ENCODE peak calls at places on chromosomes 4 and X, in six cellular contexts. I, R, N, K, B and W are unnamed samples.

GRCh38 chr4:185138161-185138560 is 4.9 kb upstream of the SLC25A4 start:
- DNase-seq in I (no peak), R (no peak), N (no peak), K (no peak), B (no peak), W (no peak)

GRCh38 chr4:91502365-91502764 is 801.4 kb upstream of the GRID2 start:
- DNase-seq in I (no peak), R (no peak), N (no peak), K (peak), B (no peak), W (no peak)

GRCh38 chr4:87055340-87055739 is 120.5 kb downstream of the AFF1 start:
- DNase-seq in I (no peak), R (no peak), N (no peak), K (no peak), B (no peak), W (no peak)

GRCh38 chr4:75683482-75684155 is 10.4 kb upstream of the G3BP2 start:
- DNase-seq in I (no peak), R (no peak), N (no peak), K (no peak), B (no peak), W (no peak)

GRCh38 chrX:107117993-107118321 is 665 bp downstream of the RBM41 start:
- DNase-seq in I (peak), R (no peak), N (no peak), K (no peak), B (no peak), W (peak)

GRCh38 chrX:109347618-109348017 is 134.3 kb downstream of the GUCY2F start:
- DNase-seq in I (no peak), R (no peak), N (no peak), K (no peak), B (no peak), W (no peak)

GRCh38 chr4:123055943-123056342 is 133.5 kb upstream of the NUDT6 start:
- DNase-seq in I (no peak), R (no peak), N (no peak), K (no peak), B (no peak), W (no peak)

GRCh38 chr4:82491251-82491960 is 61.0 kb downstream of the ENOPH1 start:
- DNase-seq in I (no peak), R (no peak), N (no peak), K (no peak), B (no peak), W (no peak)

GRCh38 chrX:130139474-130140201 is 26.0 kb downstream of the AIFM1 start:
- DNase-seq in I (peak), R (no peak), N (no peak), K (no peak), B (no peak), W (no peak)

GRCh38 chrX:147763131-147763530 is 148.6 kb upstream of the FMR1 start:
- DNase-seq in I (no peak), R (no peak), N (no peak), K (no peak), B (no peak), W (no peak)

GRCh38 chr4:74223801-74224200 is 65.9 kb downstream of the MTHFD2L start:
- DNase-seq in I (no peak), R (peak), N (no peak), K (no peak), B (no peak), W (no peak)

GRCh38 chrX:56563231-56564116 is at the start of gene UBQLN2:
- DNase-seq in I (peak), R (peak), N (peak), K (peak), B (no peak), W (peak)

GRCh38 chr4:139083533-139084424 is 68.2 kb downstream of the NOCT start:
- DNase-seq in I (peak), R (peak), N (peak), K (peak), B (peak), W (peak)

GRCh38 chrX:83934220-83934619 is 73.3 kb downstream of the CYLC1 start:
- DNase-seq in I (no peak), R (no peak), N (no peak), K (no peak), B (no peak), W (no peak)

GRCh38 chrX:39805022-39805421 is 292.7 kb downstream of the BCOR start:
- DNase-seq in I (no peak), R (no peak), N (no peak), K (no peak), B (no peak), W (no peak)

GRCh38 chr4:20278195-20278594 is 26.5 kb downstream of the SLIT2 start:
- DNase-seq in I (no peak), R (no peak), N (no peak), K (no peak), B (no peak), W (no peak)

GRCh38 chrX:135463937-135464336 is 42.2 kb downstream of the SMIM10L2A start:
- DNase-seq in I (peak), R (no peak), N (no peak), K (peak), B (no peak), W (no peak)

GRCh38 chrX:28946846-28947245 is 359.6 kb downstream of the IL1RAPL1 start:
- DNase-seq in I (no peak), R (no peak), N (no peak), K (no peak), B (no peak), W (no peak)

GRCh38 chr4:174928174-174928573 is 10.0 kb downstream of the ADAM29 start:
- DNase-seq in I (no peak), R (no peak), N (no peak), K (no peak), B (peak), W (no peak)

GRCh38 chrX:78123190-78123589 is 16.3 kb downstream of the TAF9B start:
- DNase-seq in I (no peak), R (no peak), N (no peak), K (no peak), B (no peak), W (no peak)

GRCh38 chrX:78024349-78025108 is 55.1 kb upstream of the PGAM4 start:
- DNase-seq in I (peak), R (peak), N (peak), K (peak), B (no peak), W (peak)

GRCh38 chr4:120857312-120857711 is 65.2 kb downstream of the PRDM5 start:
- DNase-seq in I (no peak), R (no peak), N (no peak), K (no peak), B (no peak), W (no peak)

GRCh38 chr4:52833941-52834525 is 28.1 kb upstream of the RASL11B start:
- DNase-seq in I (no peak), R (no peak), N (no peak), K (no peak), B (no peak), W (no peak)

GRCh38 chr4:2186133-2186864 is 55.6 kb downstream of the HAUS3 start:
- DNase-seq in I (peak), R (no peak), N (peak), K (peak), B (no peak), W (no peak)

GRCh38 chrX:120251471-120252011 is 929 bp downstream of the ZBTB33 start:
- DNase-seq in I (peak), R (peak), N (no peak), K (peak), B (no peak), W (peak)

GRCh38 chr4:16684083-16684482 is 214.4 kb downstream of the LDB2 start:
- DNase-seq in I (no peak), R (no peak), N (no peak), K (no peak), B (no peak), W (no peak)

GRCh38 chrX:20046864-20047263 is 56.0 kb upstream of the BCLAF3 start:
- DNase-seq in I (no peak), R (no peak), N (no peak), K (no peak), B (no peak), W (no peak)

GRCh38 chr4:185204238-185204910 is 574 bp upstream of the CFAP97 start:
- DNase-seq in I (peak), R (no peak), N (no peak), K (no peak), B (no peak), W (no peak)

GRCh38 chr4:71614626-71615025 is 169.3 kb downstream of the GC start:
- DNase-seq in I (no peak), R (no peak), N (no peak), K (no peak), B (no peak), W (no peak)

GRCh38 chrX:13711141-13711540 is 22.2 kb downstream of the RAB9A start:
- DNase-seq in I (no peak), R (no peak), N (no peak), K (no peak), B (no peak), W (no peak)

GRCh38 chrX:105460366-105460765 is 239.9 kb upstream of the TEX13A start:
- DNase-seq in I (no peak), R (no peak), N (no peak), K (no peak), B (no peak), W (no peak)

GRCh38 chr4:102405706-102406510 is 60.6 kb upstream of the SLC39A8 start:
- DNase-seq in I (no peak), R (no peak), N (no peak), K (no peak), B (no peak), W (no peak)

GRCh38 chr4:77194366-77194765 is 37.4 kb downstream of the CCNG2 start:
- DNase-seq in I (no peak), R (no peak), N (no peak), K (no peak), B (no peak), W (no peak)

GRCh38 chr4:139509727-139510410 is 46.1 kb downstream of the SETD7 start:
- DNase-seq in I (peak), R (no peak), N (no peak), K (peak), B (no peak), W (no peak)

GRCh38 chrX:39174761-39175417 is 373.6 kb downstream of the MID1IP1 start:
- DNase-seq in I (no peak), R (no peak), N (no peak), K (no peak), B (no peak), W (no peak)

GRCh38 chr4:58600290-58600689 is 1490.1 kb upstream of the IGFBP7 start:
- DNase-seq in I (no peak), R (no peak), N (no peak), K (no peak), B (no peak), W (no peak)

GRCh38 chr4:187149229-187149628 is 425.6 kb upstream of the FAT1 start:
- DNase-seq in I (no peak), R (no peak), N (no peak), K (no peak), B (no peak), W (no peak)

GRCh38 chr4:15234101-15234500 is 193.7 kb upstream of the C1QTNF7 start:
- DNase-seq in I (no peak), R (no peak), N (no peak), K (no peak), B (no peak), W (no peak)

DNA sequence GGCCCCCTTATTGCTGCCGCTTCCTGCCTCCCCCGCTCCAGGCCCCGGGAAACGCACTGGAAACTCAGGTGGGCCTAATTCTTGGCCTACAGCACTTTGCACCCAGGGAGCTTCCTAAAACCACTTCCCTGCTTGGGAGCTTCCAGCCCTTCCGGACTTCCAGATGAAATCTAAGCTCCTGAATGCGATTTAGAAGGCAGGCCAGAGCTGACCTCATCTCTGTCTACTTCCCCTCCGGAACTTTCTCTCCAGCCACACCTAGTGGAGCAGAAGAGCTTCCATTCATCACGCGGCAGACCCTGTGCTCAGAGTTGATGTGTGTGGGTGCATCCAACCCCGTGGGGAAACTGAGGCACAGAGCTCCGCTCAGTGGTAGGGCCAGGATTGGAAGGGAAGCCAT is 84.2 kb downstream of the SORCS2 start:
- DNase-seq in I (no peak), R (no peak), N (no peak), K (no peak), B (no peak), W (no peak)
- TF ChIP-seq GABPA in I (no peak), R (no peak), N (no peak), K (no peak), B (no peak), W (no peak)

GRCh38 chrX:50114113-50114512 is 86.7 kb downstream of the AKAP4 start:
- DNase-seq in I (no peak), R (no peak), N (peak), K (peak), B (no peak), W (no peak)
- TF ChIP-seq GABPA in I (no peak), R (no peak), N (no peak), K (no peak), B (no peak), W (no peak)

DNA sequence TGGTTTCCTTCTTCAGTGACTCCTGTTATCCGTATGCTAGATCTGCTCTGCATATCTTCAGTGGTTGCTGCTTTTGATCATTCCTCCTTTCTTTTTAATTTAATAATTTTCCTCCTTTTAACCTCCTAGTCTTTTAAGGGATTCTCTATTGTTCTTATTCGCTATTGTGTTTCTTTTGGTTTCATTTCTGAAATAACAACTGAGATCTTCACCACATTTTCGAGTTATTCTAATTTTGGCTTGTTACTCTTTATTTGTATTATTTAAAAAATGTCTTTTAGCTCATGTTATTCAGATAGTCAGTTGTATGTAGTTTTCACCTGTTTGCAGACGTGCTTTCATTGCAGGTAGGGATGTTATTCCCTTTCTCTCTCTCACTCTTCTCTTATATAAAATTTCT is 24.9 kb downstream of the IGFBP7 start:
- DNase-seq in I (no peak), R (no peak), N (no peak), K (no peak), B (no peak), W (no peak)
- TF ChIP-seq GABPA in I (no peak), R (no peak), N (no peak), K (no peak), B (no peak), W (no peak)

GRCh38 chr4:4480205-4480604 is 61.6 kb downstream of the STX18 start:
- DNase-seq in I (no peak), R (no peak), N (no peak), K (no peak), B (no peak), W (no peak)
- TF ChIP-seq GABPA in I (no peak), R (no peak), N (no peak), K (no peak), B (no peak), W (no peak)

GRCh38 chr4:7992846-7993245 is 53.2 kb upstream of the AFAP1 start:
- DNase-seq in I (no peak), R (no peak), N (no peak), K (no peak), B (no peak), W (no peak)
- TF ChIP-seq GABPA in I (no peak), R (no peak), N (no peak), K (no peak), B (no peak), W (no peak)

GRCh38 chr4:848307-848691 is 22.4 kb upstream of the CPLX1 start:
- DNase-seq in I (no peak), R (no peak), N (no peak), K (no peak), B (no peak), W (peak)

GRCh38 chr4:845233-845835 is 19.4 kb upstream of the CPLX1 start:
- DNase-seq in I (no peak), R (no peak), N (no peak), K (no peak), B (no peak), W (no peak)

GRCh38 chr4:844752-845232 is 18.9 kb upstream of the CPLX1 start:
- DNase-seq in I (no peak), R (no peak), N (no peak), K (no peak), B (no peak), W (no peak)

GRCh38 chr4:848803-849477 is 23.0 kb upstream of the CPLX1 start:
- DNase-seq in I (no peak), R (no peak), N (no peak), K (no peak), B (no peak), W (peak)

DNA sequence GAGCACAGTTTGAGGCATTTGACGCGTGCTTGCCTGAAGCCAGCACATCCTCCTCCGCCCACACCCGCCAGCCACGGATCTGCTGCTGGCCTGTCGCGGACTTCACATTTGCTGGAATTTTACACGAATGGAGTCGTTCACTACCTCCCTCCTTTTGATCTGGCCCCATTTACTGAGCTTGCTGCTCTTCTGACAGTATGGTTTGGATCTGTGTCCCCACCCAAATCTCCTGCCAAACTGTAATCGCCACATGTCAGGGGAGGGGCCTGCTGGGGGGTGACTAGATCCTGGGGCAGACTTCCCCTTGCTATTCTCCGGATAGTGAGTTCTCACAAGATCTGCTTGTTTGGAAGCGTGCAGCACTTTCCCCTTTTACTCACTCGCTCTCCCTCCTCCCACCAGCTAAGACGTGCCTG is 19.9 kb upstream of the CPLX1 start:
- DNase-seq in I (no peak), R (no peak), N (no peak), K (no peak), B (no peak), W (no peak)
- TF ChIP-seq GABPA in I (no peak), R (no peak), N (no peak), K (no peak), B (no peak), W (no peak)

DNA sequence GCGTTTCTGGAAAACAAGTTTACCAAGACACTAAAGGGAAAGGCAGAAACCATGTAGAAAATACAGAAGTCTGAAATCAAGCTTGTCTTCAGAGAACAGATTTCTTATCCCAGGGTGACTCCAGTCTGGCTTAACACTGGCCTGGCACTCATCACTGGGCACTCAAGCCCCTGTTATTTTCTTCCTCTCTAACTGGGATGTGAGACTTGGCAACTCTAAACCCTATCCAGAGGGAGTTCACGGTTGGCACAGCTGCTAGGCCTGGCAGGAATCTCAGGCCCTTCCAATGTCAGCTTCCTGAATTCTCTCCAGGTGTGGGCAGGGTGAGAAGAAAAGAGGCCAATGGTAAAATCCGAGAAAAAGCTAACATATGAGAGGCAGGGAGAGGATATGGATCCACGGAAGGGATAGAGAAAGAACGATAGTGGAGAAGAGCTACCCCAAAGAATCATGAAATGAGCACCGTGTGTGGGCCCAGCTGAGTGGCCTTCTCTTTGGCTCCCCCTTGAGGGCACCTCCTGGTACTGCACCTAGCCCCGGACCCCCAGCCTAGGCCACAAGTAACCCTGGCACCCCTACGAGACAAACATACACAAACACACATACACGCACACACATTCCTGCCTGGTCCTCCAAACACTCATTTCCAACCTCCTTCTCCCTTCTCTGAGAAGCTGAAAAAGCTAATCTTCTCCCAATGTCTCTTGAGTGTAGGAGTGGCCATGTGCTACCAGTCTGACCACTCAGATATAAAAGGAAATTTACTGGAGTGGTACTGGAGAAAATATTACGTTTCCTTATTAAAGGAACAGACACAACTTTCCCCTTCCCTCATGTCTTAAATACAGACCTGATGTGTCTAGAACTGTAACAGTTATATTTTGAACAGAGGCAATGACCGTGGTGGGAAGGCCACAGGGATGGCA is 16.6 kb upstream of the PTCHD1 start:
- DNase-seq in I (peak), R (no peak), N (peak), K (no peak), B (no peak), W (peak)
- TF ChIP-seq GABPA in I (no peak), R (no peak), N (no peak), K (no peak), B (no peak), W (no peak)

GRCh38 chr4:95507147-95507546 is 41.6 kb downstream of the UNC5C start:
- DNase-seq in I (no peak), R (no peak), N (no peak), K (no peak), B (no peak), W (no peak)

GRCh38 chr4:95506264-95506663 is 42.5 kb downstream of the UNC5C start:
- DNase-seq in I (no peak), R (no peak), N (no peak), K (no peak), B (no peak), W (no peak)

GRCh38 chr4:95504488-95504887 is 44.3 kb downstream of the UNC5C start:
- DNase-seq in I (no peak), R (no peak), N (no peak), K (no peak), B (no peak), W (no peak)

GRCh38 chr4:95505801-95506200 is 43.0 kb downstream of the UNC5C start:
- DNase-seq in I (no peak), R (no peak), N (no peak), K (no peak), B (no peak), W (no peak)

DNA sequence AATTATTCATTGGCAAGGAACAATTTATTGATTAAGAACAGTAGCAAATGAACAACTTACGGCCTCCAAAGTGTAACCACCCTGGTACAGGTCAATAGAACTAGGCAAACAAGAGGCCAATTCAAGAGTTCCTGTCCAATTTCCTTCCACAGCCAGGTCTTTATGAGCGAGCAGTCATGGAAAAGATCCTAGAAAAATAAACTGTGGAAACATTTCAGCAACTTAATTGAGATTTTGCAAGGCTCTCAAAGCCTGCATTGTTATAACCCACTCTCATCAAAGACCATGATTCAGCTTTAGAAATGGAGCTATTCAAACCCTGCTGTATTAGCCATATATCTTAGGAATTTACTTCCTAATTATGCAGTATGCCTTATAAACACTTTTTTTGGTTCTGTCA is 43.6 kb downstream of the UNC5C start:
- DNase-seq in I (no peak), R (no peak), N (no peak), K (no peak), B (no peak), W (no peak)
- TF ChIP-seq GABPA in I (no peak), R (no peak), N (no peak), K (no peak), B (no peak), W (no peak)